ENCODE peak calls at places on chromosomes 16 and 17, in four cellular contexts. J is ovary, L is GM23248, B is body of pancreas. R is an unnamed sample.

GRCh38 chr16:50266337-50267091 is at the start of gene ADCY7:
- DNase-seq in J (peak), L (peak), B (peak), R (peak)

GRCh38 chr17:78442648-78443128 is 64.2 kb downstream of the PGS1 start:
- DNase-seq in J (no peak), L (peak), B (peak), R (no peak)

GRCh38 chr17:1762233-1762905 is 509 bp downstream of the SERPINF1 start:
- DNase-seq in J (peak), L (peak), B (peak), R (peak)

GRCh38 chr17:13671771-13672170 is 70.0 kb upstream of the HS3ST3A1 start:
- DNase-seq in J (no peak), L (peak), B (no peak), R (no peak)

GRCh38 chr16:3980311-3981111 is 100.0 kb upstream of the CREBBP start:
- DNase-seq in J (peak), L (peak), B (no peak), R (no peak)

GRCh38 chr16:50506543-50506937 is 41.7 kb upstream of the NKD1 start:
- DNase-seq in J (no peak), L (no peak), B (no peak), R (no peak)

GRCh38 chr17:81258292-81258691 is 19.2 kb downstream of the NDUFAF8 start:
- DNase-seq in J (no peak), L (no peak), B (no peak), R (peak)

GRCh38 chr16:28181557-28181914 is 30.2 kb downstream of the XPO6 start:
- DNase-seq in J (no peak), L (peak), B (peak), R (no peak)

GRCh38 chr16:89544113-89544512 is 16.4 kb upstream of the RPL13 start:
- DNase-seq in J (no peak), L (no peak), B (no peak), R (no peak)

GRCh38 chr16:28504707-28505404 is 1.8 kb downstream of the IL27 start:
- DNase-seq in J (no peak), L (no peak), B (no peak), R (no peak)

GRCh38 chr17:10837987-10838386 is at the start of gene PIRT:
- DNase-seq in J (no peak), L (no peak), B (no peak), R (no peak)

GRCh38 chr17:64063766-64064224 is 43.4 kb upstream of the ICAM2 start:
- DNase-seq in J (peak), L (peak), B (peak), R (peak)

GRCh38 chr17:57916925-57917858 is 38.0 kb downstream of the CUEDC1 start:
- DNase-seq in J (no peak), L (no peak), B (no peak), R (no peak)

DNA sequence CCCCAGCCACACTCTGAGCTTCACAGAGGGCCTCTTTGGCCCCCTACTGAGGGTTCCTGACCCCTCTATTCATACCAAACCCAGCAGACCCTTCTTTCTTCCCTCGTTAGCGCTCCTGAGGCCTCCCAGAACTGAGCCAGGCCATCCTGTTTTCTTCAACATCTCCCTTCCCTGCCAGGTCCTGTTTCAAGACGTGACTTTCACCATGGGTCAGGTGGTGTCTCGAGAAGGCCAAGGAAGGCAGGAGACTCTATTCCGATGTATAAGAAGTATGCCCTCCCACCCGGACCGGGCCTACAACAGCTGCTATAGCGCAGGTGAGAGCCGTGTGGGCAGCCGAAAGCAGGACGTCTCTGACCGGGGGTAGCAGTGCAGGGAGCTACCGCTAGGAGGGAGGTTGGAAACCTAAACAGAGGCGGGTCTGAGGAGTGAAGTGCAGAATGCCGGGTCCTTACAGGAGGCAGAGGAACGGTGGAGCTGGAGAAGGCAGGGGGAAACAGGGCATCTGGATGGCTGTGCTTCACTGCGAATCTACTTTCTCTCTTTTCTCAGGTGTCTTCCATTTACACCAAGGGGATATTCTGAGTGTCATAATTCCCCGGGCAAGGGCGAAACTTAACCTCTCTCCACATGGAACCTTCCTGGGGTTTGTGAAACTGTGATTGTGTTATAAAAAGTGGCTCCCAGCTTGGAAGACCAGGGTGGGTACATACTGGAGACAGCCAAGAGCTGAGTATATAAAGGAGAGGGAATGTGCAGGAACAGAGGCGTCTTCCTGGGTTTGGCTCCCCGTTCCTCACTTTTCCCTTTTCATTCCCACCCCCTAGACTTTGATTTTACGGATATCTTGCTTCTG is 1.3 kb upstream of the SENP3 start:
- DNase-seq in J (peak), L (peak), B (peak), R (no peak)
- H3K4me3 ChIP-seq in J (peak), L (peak), B (no peak), R (no peak)

DNA sequence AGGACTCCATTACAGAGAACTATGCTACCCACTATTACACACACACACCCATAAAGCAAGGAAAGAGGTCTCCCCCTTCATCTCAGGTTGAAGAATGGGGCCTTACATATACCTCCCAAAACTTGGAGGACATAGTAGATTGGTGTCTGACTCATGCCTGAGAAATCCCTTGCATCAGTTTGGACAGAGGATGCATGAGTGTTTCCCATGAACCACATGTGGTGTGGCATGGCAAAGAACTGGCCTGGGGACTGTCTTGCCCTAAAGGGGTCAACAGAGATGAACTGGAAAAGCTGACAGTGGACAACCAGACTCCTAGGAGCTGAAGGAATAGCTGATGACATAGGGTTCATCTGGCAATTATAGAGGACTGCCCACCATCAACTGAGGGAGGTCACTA is 54.0 kb downstream of the DYNLRB2 start:
- DNase-seq in J (no peak), L (peak), B (no peak), R (no peak)
- H3K4me3 ChIP-seq in J (no peak), L (no peak), B (no peak), R (no peak)

GRCh38 chr16:55498101-55498500 is 10.8 kb upstream of the LPCAT2 start:
- DNase-seq in J (no peak), L (no peak), B (no peak), R (no peak)
- H3K4me3 ChIP-seq in J (no peak), L (no peak), B (no peak), R (no peak)

DNA sequence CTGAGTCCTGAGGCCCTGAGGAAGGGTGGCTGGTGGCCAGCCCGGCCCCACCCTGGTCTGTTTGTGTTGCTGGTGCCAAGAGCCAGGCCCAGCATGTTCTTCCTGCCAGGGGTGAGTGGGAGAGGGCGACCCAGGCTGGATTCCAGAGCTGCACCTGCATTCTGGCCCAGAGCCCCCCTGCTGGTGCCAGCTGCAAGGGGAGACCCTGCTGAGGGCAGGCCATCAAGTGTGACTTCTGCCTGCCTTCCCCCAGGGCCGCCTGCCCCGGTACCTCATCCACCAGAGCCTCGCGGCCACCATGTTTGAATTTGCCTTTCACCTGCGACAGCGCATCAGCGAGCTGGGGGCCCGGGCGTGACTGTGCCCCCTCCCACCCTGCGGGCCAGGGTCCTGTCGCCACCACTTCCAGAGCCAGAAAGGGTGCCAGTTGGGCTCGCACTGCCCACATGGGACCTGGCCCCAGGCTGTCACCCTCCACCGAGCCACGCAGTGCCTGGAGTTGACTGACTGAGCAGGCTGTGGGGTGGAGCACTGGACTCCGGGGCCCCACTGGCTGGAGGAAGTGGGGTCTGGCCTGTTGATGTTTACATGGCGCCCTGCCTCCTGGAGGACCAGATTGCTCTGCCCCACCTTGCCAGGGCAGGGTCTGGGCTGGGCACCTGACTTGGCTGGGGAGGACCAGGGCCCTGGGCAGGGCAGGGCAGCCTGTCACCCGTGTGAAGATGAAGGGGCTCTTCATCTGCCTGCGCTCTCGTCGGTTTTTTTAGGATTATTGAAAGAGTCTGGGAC is 2.4 kb upstream of the TCAP start:
- DNase-seq in J (peak), L (no peak), B (no peak), R (no peak)
- H3K4me3 ChIP-seq in J (no peak), L (no peak), B (no peak), R (no peak)

GRCh38 chr16:24013054-24013636 is 177.4 kb downstream of the PRKCB start:
- DNase-seq in J (no peak), L (no peak), B (no peak), R (no peak)

GRCh38 chr16:24010440-24011089 is 174.8 kb downstream of the PRKCB start:
- DNase-seq in J (peak), L (peak), B (peak), R (peak)

GRCh38 chr16:24011237-24011636 is 175.5 kb downstream of the PRKCB start:
- DNase-seq in J (no peak), L (no peak), B (no peak), R (no peak)

GRCh38 chr16:24015923-24016322 is 180.1 kb downstream of the PRKCB start:
- DNase-seq in J (no peak), L (no peak), B (no peak), R (no peak)

GRCh38 chr16:24013733-24014645 is 178.2 kb downstream of the PRKCB start:
- DNase-seq in J (no peak), L (no peak), B (peak), R (peak)
- H3K4me3 ChIP-seq in J (no peak), L (no peak), B (no peak), R (no peak)

GRCh38 chr16:29995330-29995910 is at the start of gene HIRIP3:
- DNase-seq in J (peak), L (peak), B (peak), R (peak)
- H3K4me3 ChIP-seq in J (peak), L (peak), B (peak), R (peak)

GRCh38 chr16:18797746-18798145 is 3.6 kb downstream of the ARL6IP1 start:
- DNase-seq in J (no peak), L (no peak), B (no peak), R (no peak)
- H3K4me3 ChIP-seq in J (no peak), L (no peak), B (no peak), R (no peak)

DNA sequence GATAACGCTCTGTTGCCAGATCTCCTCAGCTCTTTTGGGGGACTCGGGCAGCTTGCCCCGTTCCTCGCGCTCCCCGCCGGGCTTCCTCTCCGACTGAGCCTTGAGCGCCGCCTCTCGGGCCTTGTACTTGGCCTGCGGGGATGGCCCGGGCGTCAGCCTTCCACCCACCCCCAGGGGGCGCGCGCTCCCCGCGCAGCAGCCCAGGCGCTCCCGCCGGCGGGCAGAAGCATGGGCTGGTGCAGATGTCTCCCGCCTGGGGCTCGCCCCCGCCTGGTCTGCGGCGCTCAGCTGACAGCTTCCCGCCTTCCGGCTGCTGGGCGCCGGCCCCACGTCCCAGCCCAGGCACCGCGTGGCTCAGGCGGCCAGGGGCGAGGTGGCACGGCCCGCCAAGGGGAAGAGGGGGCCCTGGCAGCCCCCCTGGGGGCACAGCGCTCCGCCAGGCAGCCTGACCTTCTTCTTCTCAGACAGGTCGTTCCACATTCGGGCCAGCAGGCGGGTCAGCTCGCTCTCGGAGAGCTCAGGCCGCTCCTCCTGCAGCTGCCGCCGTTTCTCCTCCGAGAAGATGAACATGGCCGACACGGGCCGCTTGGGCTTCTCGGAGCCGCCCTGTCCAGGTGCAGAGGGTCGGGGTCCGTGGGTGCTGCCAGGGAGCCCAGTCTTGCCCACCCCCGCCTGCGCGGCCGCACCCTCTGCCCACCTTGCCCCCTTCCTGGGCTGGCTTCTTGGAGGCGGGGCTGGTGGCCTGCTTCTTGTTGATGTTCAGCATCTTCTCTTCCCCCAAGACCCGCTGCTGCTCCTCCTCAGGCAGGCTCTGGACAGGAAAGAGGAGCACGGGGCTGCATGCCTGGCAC is 8.9 kb downstream of the UBTF start:
- DNase-seq in J (peak), L (peak), B (peak), R (peak)
- H3K4me3 ChIP-seq in J (no peak), L (no peak), B (no peak), R (no peak)

GRCh38 chr17:62702746-62703268 is 75.3 kb downstream of the MRC2 start:
- DNase-seq in J (no peak), L (no peak), B (no peak), R (no peak)

GRCh38 chr17:62700964-62701705 is 73.7 kb downstream of the MRC2 start:
- DNase-seq in J (peak), L (no peak), B (no peak), R (no peak)

GRCh38 chr17:62703776-62704380 is 76.4 kb downstream of the MRC2 start:
- DNase-seq in J (peak), L (peak), B (peak), R (peak)

GRCh38 chr17:62703269-62703775 is 75.9 kb downstream of the MRC2 start:
- DNase-seq in J (peak), L (peak), B (peak), R (peak)

DNA sequence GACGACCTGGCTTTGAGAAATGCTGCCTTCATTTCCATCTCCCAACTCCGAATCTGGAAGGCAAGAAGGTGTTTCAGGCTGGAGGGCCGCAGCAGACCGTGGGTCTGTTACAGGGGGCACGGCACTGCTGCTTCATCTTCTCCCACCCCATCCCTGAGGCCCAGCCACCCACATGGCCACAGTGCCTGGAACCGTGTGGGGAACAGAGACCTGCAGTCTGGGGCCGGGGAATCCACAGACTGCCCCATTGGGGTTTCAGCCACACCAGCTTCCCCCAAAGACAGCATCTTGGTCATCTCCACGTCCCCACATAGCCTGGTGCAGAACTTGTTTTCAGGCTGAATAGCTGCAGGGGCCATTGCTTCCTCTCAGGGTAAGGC is 74.2 kb downstream of the MRC2 start:
- DNase-seq in J (peak), L (no peak), B (no peak), R (no peak)
- H3K4me3 ChIP-seq in J (no peak), L (no peak), B (no peak), R (no peak)